ENCODE peak calls at places on chromosomes 11 and 22, in seven cellular contexts. K, X, O, W, V, C and I are unnamed samples.
A peak's percentile ranks its signal among the peaks of the same experiment; 100 is the strongest.

GRCh38 chr11:70671083-70671482 is 272.8 kb downstream of the CTTN start:
- DNase-seq in K (no peak), X (no peak), O (no peak), W (no peak), V (no peak), C (no peak), I (no peak)

GRCh38 chr11:32109138-32109537 is 18.3 kb downstream of the RCN1 start:
- DNase-seq in K (no peak), X (no peak), O (no peak), W (no peak), V (no peak), C (no peak), I (no peak)

GRCh38 chr11:83744620-83745192 is 458.5 kb upstream of the CCDC90B start:
- DNase-seq in K (no peak), X (no peak), O (no peak), W (no peak), V (no peak), C (no peak), I (no peak)

GRCh38 chr11:16776716-16777115 is 38.3 kb downstream of the C11orf58 start:
- DNase-seq in K (no peak), X (no peak), O (peak; percentile 47), W (no peak), V (no peak), C (no peak), I (no peak)

GRCh38 chr11:31800398-31801265 is 10.5 kb downstream of the PAX6 start:
- DNase-seq in K (no peak), X (no peak), O (peak; percentile 83), W (no peak), V (no peak), C (no peak), I (no peak)

GRCh38 chr11:12512826-12513395 is 135.5 kb downstream of the PARVA start:
- DNase-seq in K (no peak), X (no peak), O (no peak), W (no peak), V (no peak), C (no peak), I (no peak)

GRCh38 chr22:28299760-28300159 is 379.9 kb downstream of the TTC28 start:
- DNase-seq in K (no peak), X (no peak), O (no peak), W (no peak), V (no peak), C (no peak), I (no peak)

GRCh38 chr11:77677138-77677537 is 39.5 kb upstream of the CLNS1A start:
- DNase-seq in K (no peak), X (no peak), O (no peak), W (no peak), V (no peak), C (no peak), I (no peak)

GRCh38 chr11:46294365-46295309 is 17.2 kb downstream of the CREB3L1 start:
- DNase-seq in K (no peak), X (no peak), O (no peak), W (no peak), V (peak; percentile 64), C (no peak), I (no peak)

GRCh38 chr22:32328306-32329201 is 29.1 kb upstream of the RFPL3 start:
- DNase-seq in K (no peak), X (no peak), O (no peak), W (no peak), V (no peak), C (no peak), I (no peak)

GRCh38 chr11:65468874-65469333 is 29.9 kb upstream of the MALAT1 start:
- DNase-seq in K (no peak), X (no peak), O (no peak), W (peak; percentile 59), V (peak; percentile 76), C (no peak), I (peak; percentile 67)

GRCh38 chr11:33689089-33689488 is 11.5 kb downstream of the C11orf91 start:
- DNase-seq in K (no peak), X (no peak), O (no peak), W (no peak), V (no peak), C (no peak), I (no peak)

GRCh38 chr22:36536717-36537116 is 7.8 kb upstream of the EIF3D start:
- DNase-seq in K (no peak), X (no peak), O (no peak), W (no peak), V (no peak), C (no peak), I (no peak)

GRCh38 chr11:71191201-71191600 is 61.2 kb downstream of the SHANK2 start:
- DNase-seq in K (no peak), X (peak; percentile 12), O (no peak), W (no peak), V (no peak), C (no peak), I (no peak)

GRCh38 chr11:280762-281485 is 2.7 kb downstream of the NLRP6 start:
- DNase-seq in K (no peak), X (no peak), O (no peak), W (no peak), V (no peak), C (no peak), I (no peak)

GRCh38 chr11:1479006-1479677 is 7.4 kb downstream of the MOB2 start:
- DNase-seq in K (no peak), X (peak; percentile 33), O (no peak), W (no peak), V (no peak), C (no peak), I (no peak)

GRCh38 chr22:36225333-36225922 is 13.9 kb downstream of the APOL2 start:
- DNase-seq in K (no peak), X (no peak), O (no peak), W (no peak), V (no peak), C (no peak), I (no peak)

GRCh38 chr22:45254789-45255261 is 14.1 kb upstream of the KIAA0930 start:
- DNase-seq in K (no peak), X (no peak), O (no peak), W (no peak), V (no peak), C (no peak), I (no peak)

GRCh38 chr11:64605248-64605560 is 14.2 kb downstream of the SLC22A12 start:
- DNase-seq in K (no peak), X (no peak), O (no peak), W (no peak), V (no peak), C (no peak), I (no peak)

GRCh38 chr11:95668113-95668512 is 121.5 kb downstream of the FAM76B start:
- DNase-seq in K (no peak), X (no peak), O (no peak), W (no peak), V (no peak), C (no peak), I (no peak)

GRCh38 chr11:101401245-101401644 is 182.6 kb downstream of the TRPC6 start:
- DNase-seq in K (no peak), X (no peak), O (no peak), W (no peak), V (no peak), C (no peak), I (no peak)

GRCh38 chr11:103326070-103326794 is 217.0 kb downstream of the DYNC2H1 start:
- DNase-seq in K (peak; percentile 48), X (no peak), O (peak; percentile 0), W (no peak), V (peak; percentile 73), C (no peak), I (peak; percentile 59)

GRCh38 chr11:126322996-126323395 is 19.1 kb downstream of the DCPS start:
- DNase-seq in K (no peak), X (no peak), O (no peak), W (no peak), V (no peak), C (no peak), I (no peak)

GRCh38 chr22:47168900-47169800 is 406.7 kb downstream of the TBC1D22A start:
- DNase-seq in K (peak; percentile 8), X (peak; percentile 38), O (no peak), W (no peak), V (peak; percentile 21), C (no peak), I (no peak)

GRCh38 chr11:126392638-126393023 is 37.1 kb downstream of the ST3GAL4 start:
- DNase-seq in K (no peak), X (no peak), O (no peak), W (no peak), V (no peak), C (no peak), I (no peak)

GRCh38 chr11:82732734-82733443 is 775 bp downstream of the FAM181B start:
- DNase-seq in K (no peak), X (peak; percentile 51), O (no peak), W (no peak), V (no peak), C (no peak), I (peak; percentile 14)

GRCh38 chr11:86688398-86689179 is 16.2 kb upstream of the ME3 start:
- DNase-seq in K (no peak), X (no peak), O (no peak), W (no peak), V (peak; percentile 42), C (no peak), I (no peak)

GRCh38 chr22:45600791-45601730 is 70.6 kb upstream of the ATXN10 start:
- DNase-seq in K (no peak), X (no peak), O (no peak), W (no peak), V (no peak), C (no peak), I (no peak)

GRCh38 chr11:107683807-107684206 is 28.0 kb downstream of the SLN start:
- DNase-seq in K (no peak), X (no peak), O (no peak), W (no peak), V (no peak), C (no peak), I (peak; percentile 13)

GRCh38 chr11:72446929-72447753 is 12.8 kb upstream of the CLPB start:
- DNase-seq in K (peak; percentile 44), X (no peak), O (peak; percentile 65), W (no peak), V (no peak), C (no peak), I (peak; percentile 63)

GRCh38 chr11:45042560-45042959 is 91.9 kb upstream of the TP53I11 start:
- DNase-seq in K (no peak), X (peak; percentile 82), O (no peak), W (no peak), V (peak; percentile 31), C (no peak), I (no peak)

GRCh38 chr11:117752721-117753237 is 44.2 kb downstream of the DSCAML1 start:
- DNase-seq in K (no peak), X (peak; percentile 24), O (no peak), W (no peak), V (no peak), C (no peak), I (no peak)

GRCh38 chr22:42967933-42968332 is 47.0 kb downstream of the PACSIN2 start:
- DNase-seq in K (no peak), X (no peak), O (no peak), W (no peak), V (no peak), C (no peak), I (peak; percentile 22)

GRCh38 chr11:2688381-2689231 is 11.2 kb downstream of the KCNQ1OT1 start:
- DNase-seq in K (no peak), X (peak; percentile 34), O (no peak), W (no peak), V (peak; percentile 23), C (no peak), I (no peak)

GRCh38 chr11:35815556-35816315 is 128.1 kb upstream of the LDLRAD3 start:
- DNase-seq in K (no peak), X (no peak), O (peak; percentile 28), W (no peak), V (peak; percentile 30), C (no peak), I (no peak)